ENCODE peak calls at places on chromosome 15, in four cellular contexts. K, E, T and G are unnamed samples.

GRCh38 chr15:58704155-58704825 is 45.2 kb downstream of the ADAM10 start:
- DNase-seq in K (no peak), E (no peak), T (peak; percentile 40), G (no peak)

GRCh38 chr15:50358805-50359204 is 3.8 kb upstream of the GABPB1 start:
- DNase-seq in T (peak; percentile 30), E (peak; percentile 29), K (peak; percentile 37), G (peak; percentile 54)

GRCh38 chr15:27454281-27455060 is 483.5 kb downstream of the GABRG3 start:
- DNase-seq in T (peak; percentile 74), E (peak; percentile 37), K (peak; percentile 23), G (no peak)

GRCh38 chr15:25971053-25971452 is 107.9 kb upstream of the ATP10A start:
- DNase-seq in K (no peak), E (no peak), T (no peak), G (no peak)

GRCh38 chr15:72948662-72949061 is 103.6 kb upstream of the NEO1 start:
- DNase-seq in E (no peak), K (no peak), T (no peak), G (no peak)

GRCh38 chr15:79948095-79948695 is 22.8 kb downstream of the BCL2A1 start:
- DNase-seq in T (no peak), E (no peak), K (no peak), G (no peak)

GRCh38 chr15:73873889-73874511 is 636 bp downstream of the TBC1D21 start:
- DNase-seq in K (peak; percentile 57), T (peak; percentile 78), E (peak; percentile 25), G (peak; percentile 64)

GRCh38 chr15:44716983-44717602 is 5.8 kb downstream of the B2M start:
- DNase-seq in E (no peak), K (no peak), T (no peak), G (no peak)

GRCh38 chr15:63322541-63322940 is 45.1 kb downstream of the APH1B start:
- DNase-seq in T (no peak), K (peak; percentile 38), E (no peak), G (no peak)

GRCh38 chr15:41940441-41940857 is 31.9 kb downstream of the EHD4 start:
- DNase-seq in K (no peak), T (peak; percentile 60), E (peak; percentile 92), G (no peak)

GRCh38 chr15:80590772-80591355 is 104.2 kb upstream of the ABHD17C start:
- DNase-seq in K (no peak), E (no peak), T (no peak), G (no peak)

GRCh38 chr15:70494861-70495571 is 268.3 kb downstream of the UACA start:
- DNase-seq in T (peak; percentile 91), K (no peak), E (peak; percentile 94), G (no peak)

GRCh38 chr15:75198560-75199346 is 2.9 kb upstream of the C15orf39 start:
- DNase-seq in T (peak; percentile 47), K (no peak), E (peak; percentile 17), G (peak; percentile 96)

GRCh38 chr15:60679256-60679655 is 200.3 kb upstream of the ICE2 start:
- DNase-seq in K (no peak), T (peak; percentile 59), E (no peak), G (no peak)

GRCh38 chr15:78709263-78709882 is 68.4 kb upstream of the CHRNB4 start:
- DNase-seq in E (peak; percentile 33), T (peak; percentile 26), K (peak; percentile 82), G (peak; percentile 70)

GRCh38 chr15:73002509-73002908 is 49.8 kb upstream of the NEO1 start:
- DNase-seq in T (peak; percentile 55), E (no peak), K (no peak), G (no peak)

GRCh38 chr15:38349251-38349650 is 96.6 kb downstream of the SPRED1 start:
- DNase-seq in E (no peak), T (peak; percentile 28), K (no peak), G (no peak)

GRCh38 chr15:74202461-74203401 is at the start of gene STRA6:
- DNase-seq in T (no peak), K (peak; percentile 68), E (peak; percentile 37), G (no peak)

GRCh38 chr15:36527512-36528162 is 51.8 kb upstream of the CDIN1 start:
- DNase-seq in T (peak; percentile 5), E (no peak), K (no peak), G (no peak)

GRCh38 chr15:59532770-59533379 is 78.7 kb upstream of the GCNT3 start:
- DNase-seq in K (peak; percentile 48), E (no peak), T (peak; percentile 49), G (peak; percentile 84)

GRCh38 chr15:58515807-58516206 is 84.0 kb downstream of the LIPC start:
- DNase-seq in K (no peak), E (no peak), T (no peak), G (peak; percentile 24)

GRCh38 chr15:48332642-48333034 is 1.4 kb downstream of the DUT start:
- DNase-seq in E (no peak), K (no peak), T (no peak), G (peak; percentile 39)

GRCh38 chr15:28130651-28131050 is 31.5 kb upstream of the OCA2 start:
- DNase-seq in T (no peak), K (no peak), E (no peak), G (no peak)

GRCh38 chr15:35455201-35455600 is 90.8 kb downstream of the DPH6 start:
- DNase-seq in K (no peak), T (peak; percentile 23), E (no peak), G (no peak)

GRCh38 chr15:70435872-70436271 is 327.5 kb downstream of the UACA start:
- DNase-seq in K (no peak), T (no peak), E (no peak), G (peak; percentile 35)

DNA sequence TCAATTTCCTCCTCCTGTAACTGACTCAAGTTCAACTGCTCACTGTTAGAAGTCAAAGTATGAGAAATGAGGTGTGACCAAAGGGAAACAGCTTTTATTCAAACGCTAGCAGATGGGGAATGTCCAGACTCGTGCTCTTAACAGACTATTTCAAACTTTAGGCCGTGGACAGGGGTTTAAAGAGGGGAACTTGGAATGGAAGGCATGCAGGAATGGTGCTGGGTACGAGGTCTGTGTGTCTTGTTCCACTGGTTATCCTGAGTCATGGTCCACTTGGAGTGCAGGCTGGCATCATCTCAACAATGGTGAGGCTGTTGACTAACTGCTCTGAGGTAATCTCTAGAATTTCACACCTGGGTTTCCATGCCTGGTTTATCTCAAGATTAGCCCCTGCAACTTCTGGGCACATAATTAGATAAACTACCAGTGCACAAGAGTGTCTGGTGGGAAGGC is 22.9 kb upstream of the DNAAF4 start:
- DNase-seq in E (peak; percentile 41), K (no peak), T (peak; percentile 89), G (peak; percentile 58)
- H2AFZ ChIP-seq in E (peak overlapping the region; percentile 23), K (peak overlapping the region; percentile 69), T (peak overlapping the region; percentile 54), G (peak overlapping the region; percentile 97)

GRCh38 chr15:68812596-68813548 is 7.8 kb downstream of the ANP32A start:
- DNase-seq in T (peak; percentile 18), E (no peak), K (no peak), G (no peak)
- H3K4me1 ChIP-seq in T (peaks cover 6% of the 10 kb centered on the region), E (peaks cover 30% of the 10 kb centered on the region), K (peaks cover 41% of the 10 kb centered on the region), G (peaks cover 69% of the 10 kb centered on the region)

DNA sequence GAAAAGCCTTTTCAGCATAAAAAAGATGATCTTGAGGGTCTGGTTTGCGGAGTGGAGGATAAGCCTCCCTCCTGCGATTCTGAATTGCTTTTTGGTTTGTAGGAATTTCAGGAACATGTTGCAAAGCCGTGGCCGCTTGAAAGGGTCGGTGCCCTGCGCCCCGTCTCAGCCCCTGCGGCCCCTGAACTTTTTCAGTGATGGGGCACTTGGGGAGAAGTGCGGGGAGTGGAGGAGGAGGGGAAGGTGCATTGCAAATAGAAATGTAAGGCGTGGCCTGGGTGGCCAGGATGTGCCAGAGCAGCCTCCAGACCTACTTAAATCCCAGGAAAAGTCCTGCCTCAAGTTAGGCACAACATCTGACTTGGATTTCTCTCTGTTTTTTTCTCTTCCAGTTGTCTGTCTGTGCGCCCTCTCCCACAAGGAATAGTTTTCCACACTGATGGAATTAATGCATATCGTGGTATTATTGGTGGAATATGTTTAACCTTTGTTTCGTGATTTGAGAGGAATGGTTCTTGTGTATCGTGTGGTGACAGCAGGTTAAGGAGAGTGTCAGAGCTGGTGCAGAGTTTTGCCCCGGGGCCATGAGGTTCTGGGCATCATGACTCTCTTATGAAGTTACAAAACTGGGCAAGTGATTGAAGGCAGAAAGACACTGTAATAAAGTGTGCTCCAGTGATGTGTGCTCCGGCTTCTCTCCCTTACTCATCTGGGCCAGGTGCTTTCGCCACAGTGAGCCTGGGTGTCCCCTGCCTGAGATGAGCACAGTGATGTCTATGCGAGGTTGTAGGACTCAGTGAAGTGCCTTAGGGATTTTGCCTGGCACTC is 153.8 kb downstream of the PGPEP1L start:
- DNase-seq in T (peak; percentile 46), E (peak; percentile 72), K (no peak), G (no peak)
- H2AFZ ChIP-seq in T (no peak overlapping the region), E (peak overlapping the region; percentile 58), K (no peak overlapping the region), G (peak overlapping the region; percentile 90)

GRCh38 chr15:57505949-57506391 is 85.7 kb upstream of the MYZAP start:
- DNase-seq in K (no peak), E (peak; percentile 69), T (peak; percentile 70), G (no peak)

GRCh38 chr15:57504599-57504940 is 87.1 kb upstream of the MYZAP start:
- DNase-seq in E (no peak), K (no peak), T (no peak), G (no peak)

GRCh38 chr15:57503051-57503702 is 88.5 kb upstream of the MYZAP start:
- DNase-seq in T (no peak), K (peak; percentile 63), E (no peak), G (peak; percentile 8)

GRCh38 chr15:57505056-57505713 is 86.5 kb upstream of the MYZAP start:
- DNase-seq in K (no peak), T (peak; percentile 16), E (no peak), G (no peak)

DNA sequence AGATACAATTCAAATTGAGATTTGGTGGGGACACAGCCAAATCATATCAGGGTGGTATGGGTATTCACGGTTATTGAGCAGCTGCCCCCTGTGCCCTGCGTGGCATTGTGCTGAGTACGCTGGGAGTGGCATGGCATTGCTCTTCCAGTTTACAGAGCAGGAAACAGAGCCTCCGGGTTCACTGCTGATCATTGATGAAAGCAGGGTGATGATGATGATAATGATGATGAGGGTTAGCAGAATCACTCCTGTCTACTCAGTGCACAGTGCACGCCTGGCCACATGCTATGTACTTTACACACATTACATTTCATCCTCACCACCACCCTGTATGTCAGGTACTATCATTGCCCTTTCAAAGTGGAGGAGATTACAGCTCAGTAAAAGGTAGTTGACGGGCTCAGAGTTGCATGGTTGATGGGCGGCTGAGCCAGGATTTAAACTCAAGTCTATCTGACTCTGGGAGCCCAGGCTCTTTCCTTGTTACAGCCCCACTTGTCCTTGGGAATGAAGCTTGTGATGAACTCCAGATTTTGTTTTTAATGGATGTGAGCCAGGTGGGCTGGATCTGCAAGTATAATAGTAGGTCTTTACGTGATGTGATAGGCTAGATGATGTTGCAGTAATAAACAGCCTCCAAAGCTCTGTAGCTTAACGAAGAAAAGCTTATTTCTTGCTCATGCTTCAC is 87.6 kb upstream of the MYZAP start:
- DNase-seq in K (no peak), T (peak; percentile 21), E (no peak), G (no peak)
- H3K4me1 ChIP-seq in K (no peaks in the 10 kb centered on the region), T (no peaks in the 10 kb centered on the region), E (no peaks in the 10 kb centered on the region), G (no peaks in the 10 kb centered on the region)

GRCh38 chr15:90191344-90191687 is 9.8 kb upstream of the SEMA4B start:
- DNase-seq in E (no peak), K (no peak), T (no peak), G (no peak)
- H2AFZ ChIP-seq in E (peak overlapping the region; percentile 54), K (no peak overlapping the region), T (no peak overlapping the region), G (peak overlapping the region; percentile 58)